ENCODE peak calls at places on chromosomes 7 and 10, in five cellular contexts. L is esophagus squamous epithelium, U is H1, A is uterus, O is IMR-90. S is an unnamed sample. For H3K4me1, the result is how much of the 10 kb centered on the place peaks cover.

GRCh38 chr7:15686209-15686956 is at the start of gene MEOX2:
- DNase-seq in A (peak), U (peak), L (no peak), O (peak), S (peak)

GRCh38 chr10:28788767-28789166 is 111.4 kb downstream of the BAMBI start:
- DNase-seq in O (no peak), U (no peak), L (no peak), A (no peak), S (no peak)

GRCh38 chr10:133608855-133609254 is 17.7 kb downstream of the FRG2B start:
- DNase-seq in O (no peak), U (no peak), A (no peak), L (no peak), S (no peak)

GRCh38 chr7:92641921-92642511 is 51.8 kb upstream of the FAM133B start:
- DNase-seq in O (peak), A (no peak), U (no peak), L (no peak), S (no peak)

GRCh38 chr7:151125459-151125834 is 39.2 kb downstream of the AGAP3 start:
- DNase-seq in A (no peak), U (no peak), L (no peak), O (no peak), S (peak)

GRCh38 chr7:103795787-103796186 is 193.7 kb downstream of the RELN start:
- DNase-seq in O (no peak), A (no peak), L (no peak), U (no peak), S (no peak)

GRCh38 chr7:144842377-144842851 is 6.6 kb upstream of the TPK1 start:
- DNase-seq in O (no peak), L (peak), A (peak), U (no peak), S (peak)

GRCh38 chr10:113035724-113036312 is 85.8 kb downstream of the TCF7L2 start:
- DNase-seq in L (no peak), U (no peak), O (no peak), A (no peak), S (no peak)

GRCh38 chr10:129859536-129859935 is 104.5 kb downstream of the EBF3 start:
- DNase-seq in O (no peak), A (no peak), L (no peak), U (no peak), S (no peak)

GRCh38 chr10:131240691-131241090 is 70.8 kb downstream of the TCERG1L start:
- DNase-seq in L (no peak), A (no peak), U (no peak), O (no peak), S (no peak)

GRCh38 chr10:67788028-67788886 is 49.7 kb downstream of the DNAJC12 start:
- DNase-seq in A (no peak), U (peak), O (no peak), L (no peak), S (peak)

GRCh38 chr10:101566333-101567164 is 21.5 kb downstream of the POLL start:
- DNase-seq in L (no peak), O (peak), U (peak), A (no peak), S (no peak)

GRCh38 chr7:35630024-35630423 is 64.9 kb downstream of the HERPUD2 start:
- DNase-seq in O (no peak), U (no peak), A (no peak), L (no peak), S (no peak)

GRCh38 chr7:138459300-138460175 is 521 bp upstream of the TRIM24 start:
- DNase-seq in A (peak), O (no peak), L (peak), U (peak), S (peak)

GRCh38 chr10:58577394-58577793 is 64.7 kb downstream of the BICC1 start:
- DNase-seq in U (no peak), L (no peak), O (peak), A (no peak), S (no peak)

GRCh38 chr7:37690206-37690605 is 6.6 kb downstream of the GPR141 start:
- DNase-seq in O (no peak), U (no peak), L (no peak), A (no peak), S (no peak)

GRCh38 chr10:78996449-78997129 is 72.2 kb upstream of the ZMIZ1 start:
- DNase-seq in U (no peak), O (no peak), A (no peak), L (no peak), S (no peak)

GRCh38 chr10:78995977-78996355 is 72.8 kb upstream of the ZMIZ1 start:
- DNase-seq in O (no peak), A (no peak), U (no peak), L (no peak), S (no peak)

GRCh38 chr10:79001082-79001885 is 67.5 kb upstream of the ZMIZ1 start:
- DNase-seq in O (peak), L (no peak), A (no peak), U (no peak), S (no peak)

GRCh38 chr10:78993523-78993922 is 75.2 kb upstream of the ZMIZ1 start:
- DNase-seq in L (no peak), U (no peak), O (no peak), A (no peak), S (peak)

DNA sequence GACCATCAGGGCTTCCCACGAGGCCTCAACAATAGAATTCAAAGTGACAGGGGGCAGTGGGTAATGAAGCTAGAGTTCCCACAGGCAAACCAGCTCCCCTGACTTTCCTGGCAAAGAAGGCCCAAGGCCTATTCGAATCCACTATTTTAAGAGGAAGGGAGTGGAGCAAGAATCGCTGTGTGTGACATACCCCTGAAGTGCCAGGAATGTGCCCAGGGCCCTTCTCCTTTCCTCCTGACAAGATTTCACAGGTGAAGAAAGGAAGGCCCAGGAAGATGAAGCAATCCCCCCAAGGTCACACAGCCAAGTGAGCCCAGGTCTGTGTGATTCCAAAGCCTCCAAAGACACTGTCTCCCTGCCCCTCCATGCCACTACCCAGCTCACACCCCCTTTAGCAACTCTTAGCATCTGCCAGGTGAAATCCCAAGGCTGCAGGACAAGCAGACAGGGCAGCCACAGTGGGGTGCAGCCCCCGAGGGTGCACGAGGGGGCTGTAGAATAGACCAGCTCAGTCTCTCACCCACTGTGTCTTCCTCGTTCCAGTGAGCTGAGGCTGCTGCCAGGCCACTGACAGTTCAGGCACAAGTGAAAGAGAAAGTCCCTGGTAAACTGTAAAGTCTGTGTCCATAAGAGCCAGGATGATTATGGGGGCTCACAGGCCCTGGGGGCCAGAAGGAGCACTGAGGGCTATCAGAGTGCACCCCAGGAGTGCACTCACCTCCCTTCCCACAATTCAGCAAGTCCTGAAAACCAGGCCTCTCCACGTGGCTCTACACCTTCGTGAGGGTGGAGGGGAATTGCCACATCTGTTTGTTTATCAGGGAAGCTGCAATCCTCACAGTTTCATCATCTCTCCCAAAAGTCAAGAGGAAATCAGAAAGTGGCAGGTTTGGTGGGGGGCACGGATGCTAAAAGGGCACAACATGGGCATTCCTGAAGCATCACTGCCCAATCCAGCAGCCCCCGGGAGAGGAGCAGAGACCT is 70.8 kb upstream of the ZMIZ1 start:
- DNase-seq in A (no peak), U (no peak), L (no peak), O (no peak), S (no peak)
- H3K4me1 ChIP-seq in A (under half), U (under half), L (under half), O (under half), S (under half)

GRCh38 chr7:50092579-50093411 is at the start of gene ZPBP:
- DNase-seq in L (no peak), O (peak), A (no peak), U (peak), S (peak)
- H3K27ac ChIP-seq in L (no peak), O (no peak), A (no peak), U (no peak), S (no peak)

DNA sequence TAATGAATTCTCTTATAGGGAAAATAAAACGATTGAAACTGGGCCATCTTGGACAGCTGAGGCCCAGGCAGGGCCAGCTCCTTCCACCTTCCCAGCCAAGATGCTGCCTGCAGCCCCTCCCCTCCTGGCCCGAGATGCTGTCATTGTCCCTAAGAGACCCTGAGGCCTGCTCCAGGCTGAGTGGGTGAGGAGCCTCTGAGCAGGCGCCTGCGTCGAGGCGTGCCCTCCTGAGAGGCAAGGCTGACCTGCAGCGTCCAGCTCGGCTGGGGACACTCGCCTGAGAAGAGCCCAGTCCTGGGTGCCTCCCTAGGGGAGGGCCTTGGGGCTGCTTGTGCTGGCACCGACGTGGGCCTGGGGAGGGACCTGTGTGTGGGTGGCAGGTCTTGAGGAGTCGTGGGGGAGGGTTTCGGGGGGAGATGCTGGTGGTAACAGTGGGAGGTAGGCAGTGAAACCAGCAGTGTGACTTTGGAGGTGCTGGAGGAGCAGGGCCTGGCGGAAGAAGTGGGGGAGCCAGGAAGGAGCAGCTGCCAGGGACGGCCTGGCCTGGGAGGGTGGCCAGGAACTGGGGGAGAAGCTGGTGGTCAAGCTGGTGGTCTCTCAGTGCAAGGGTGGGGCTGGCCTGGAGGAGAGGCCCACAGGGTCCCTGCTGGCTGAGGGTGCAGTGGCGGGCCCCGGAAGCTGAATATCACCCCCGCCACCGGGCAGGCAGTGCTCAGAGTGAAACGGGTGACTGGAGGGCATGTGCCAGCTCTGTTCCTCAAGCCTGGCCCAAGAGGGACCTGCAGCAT is 7.9 kb downstream of the GPR146 start:
- DNase-seq in A (no peak), L (no peak), U (no peak), O (no peak), S (peak)
- H3K4me1 ChIP-seq in A (under half), L (under half), U (under half), O (under half), S (under half)

GRCh38 chr10:50404021-50404823 is 152.9 kb upstream of the ASAH2 start:
- DNase-seq in U (no peak), L (no peak), A (no peak), O (no peak), S (no peak)

GRCh38 chr10:50409965-50410811 is 158.9 kb upstream of the ASAH2 start:
- DNase-seq in A (no peak), O (peak), L (no peak), U (no peak), S (no peak)

GRCh38 chr10:50405733-50406132 is 154.4 kb upstream of the ASAH2 start:
- DNase-seq in U (no peak), L (no peak), A (no peak), O (no peak), S (no peak)

GRCh38 chr10:50406457-50407076 is 155.3 kb upstream of the ASAH2 start:
- DNase-seq in O (no peak), U (no peak), L (no peak), A (no peak), S (no peak)

DNA sequence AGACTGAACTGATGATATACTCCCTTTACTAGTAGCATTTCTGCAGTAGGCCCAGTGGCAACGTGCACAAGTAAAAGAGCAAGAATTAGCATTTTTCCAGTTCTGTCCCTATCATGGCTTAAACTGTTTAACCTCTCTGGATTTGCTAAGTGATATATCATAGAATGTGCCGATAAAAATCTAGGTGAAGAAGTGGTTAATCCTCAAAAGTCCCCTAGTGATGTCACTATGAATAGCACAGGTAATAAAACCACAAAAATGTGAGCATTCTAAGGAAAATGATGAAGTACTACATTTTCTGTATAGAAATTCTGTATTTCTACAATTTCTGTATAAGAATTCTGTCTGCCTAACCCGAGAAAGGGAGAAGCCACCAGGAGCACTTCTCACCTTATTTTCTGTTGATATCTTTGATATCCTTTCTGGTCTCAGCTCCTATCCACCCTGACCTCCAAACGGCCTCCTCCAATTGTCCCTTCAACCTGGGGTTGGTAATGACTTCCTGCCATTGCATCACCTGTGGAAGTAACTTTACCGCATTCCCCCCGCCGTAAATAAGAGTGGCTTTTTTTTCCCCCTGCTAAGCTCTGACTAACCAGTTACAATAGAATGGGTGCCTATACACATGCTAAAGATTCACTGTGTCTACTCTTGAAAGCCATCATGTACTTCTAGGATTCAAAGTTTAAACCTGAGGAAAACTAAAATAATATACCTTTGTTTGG is 155.9 kb upstream of the ASAH2 start:
- DNase-seq in A (no peak), L (no peak), O (no peak), U (no peak), S (no peak)
- H3K27ac ChIP-seq in A (no peak), L (no peak), O (no peak), U (peak), S (no peak)

GRCh38 chr7:107913846-107914245 is 22.9 kb downstream of the DLD start:
- DNase-seq in A (no peak), U (no peak), O (peak), L (no peak), S (no peak)

GRCh38 chr7:107918948-107919347 is 28.0 kb downstream of the DLD start:
- DNase-seq in A (no peak), U (no peak), O (no peak), L (no peak), S (no peak)

GRCh38 chr7:107920048-107920772 is 29.2 kb downstream of the DLD start:
- DNase-seq in U (no peak), L (no peak), A (no peak), O (peak), S (no peak)

GRCh38 chr7:107914834-107915233 is 23.9 kb downstream of the DLD start:
- DNase-seq in U (no peak), L (no peak), O (no peak), A (no peak), S (no peak)

DNA sequence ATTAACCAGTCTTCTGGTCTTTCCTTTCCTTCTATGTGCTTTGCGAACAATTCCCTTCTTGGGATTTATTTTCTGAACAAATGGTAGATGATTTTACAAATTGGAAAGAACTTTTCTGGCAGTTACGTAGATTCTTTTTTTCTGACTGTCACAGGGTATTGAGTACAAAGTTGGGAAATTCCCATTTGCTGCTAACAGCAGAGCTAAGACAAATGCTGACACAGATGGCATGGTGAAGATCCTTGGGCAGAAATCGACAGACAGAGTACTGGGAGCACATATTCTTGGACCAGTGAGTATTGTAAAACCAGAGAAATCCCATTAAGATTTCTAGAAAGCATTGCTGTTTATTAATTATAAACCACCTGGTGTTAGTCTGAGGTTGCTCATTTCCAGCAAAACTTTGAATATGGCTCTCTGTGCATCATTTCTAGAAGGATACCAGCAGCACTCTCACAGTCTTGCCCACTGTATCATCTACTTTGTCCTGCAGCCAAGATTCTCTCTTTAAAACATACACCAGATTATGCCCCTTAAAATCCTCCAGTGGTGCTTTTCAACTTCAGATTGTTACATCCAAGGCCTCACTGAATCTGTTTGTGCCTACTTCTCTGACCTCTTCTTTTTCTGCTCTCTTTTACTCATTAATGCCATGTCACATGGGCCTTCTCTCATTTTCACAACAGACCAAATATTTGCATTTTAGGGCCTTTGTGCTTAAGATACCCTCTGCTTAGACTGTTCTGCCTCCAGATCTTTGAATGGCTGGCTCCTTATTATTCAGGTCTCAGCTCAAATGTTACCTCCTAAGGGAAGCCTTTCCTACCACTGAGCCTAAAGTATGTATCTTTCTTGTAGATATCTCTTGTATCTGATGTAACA is 27.0 kb downstream of the DLD start:
- DNase-seq in A (no peak), O (no peak), L (no peak), U (no peak), S (no peak)
- H3K4me1 ChIP-seq in A (under half), O (under half), L (under half), U (under half), S (under half)

DNA sequence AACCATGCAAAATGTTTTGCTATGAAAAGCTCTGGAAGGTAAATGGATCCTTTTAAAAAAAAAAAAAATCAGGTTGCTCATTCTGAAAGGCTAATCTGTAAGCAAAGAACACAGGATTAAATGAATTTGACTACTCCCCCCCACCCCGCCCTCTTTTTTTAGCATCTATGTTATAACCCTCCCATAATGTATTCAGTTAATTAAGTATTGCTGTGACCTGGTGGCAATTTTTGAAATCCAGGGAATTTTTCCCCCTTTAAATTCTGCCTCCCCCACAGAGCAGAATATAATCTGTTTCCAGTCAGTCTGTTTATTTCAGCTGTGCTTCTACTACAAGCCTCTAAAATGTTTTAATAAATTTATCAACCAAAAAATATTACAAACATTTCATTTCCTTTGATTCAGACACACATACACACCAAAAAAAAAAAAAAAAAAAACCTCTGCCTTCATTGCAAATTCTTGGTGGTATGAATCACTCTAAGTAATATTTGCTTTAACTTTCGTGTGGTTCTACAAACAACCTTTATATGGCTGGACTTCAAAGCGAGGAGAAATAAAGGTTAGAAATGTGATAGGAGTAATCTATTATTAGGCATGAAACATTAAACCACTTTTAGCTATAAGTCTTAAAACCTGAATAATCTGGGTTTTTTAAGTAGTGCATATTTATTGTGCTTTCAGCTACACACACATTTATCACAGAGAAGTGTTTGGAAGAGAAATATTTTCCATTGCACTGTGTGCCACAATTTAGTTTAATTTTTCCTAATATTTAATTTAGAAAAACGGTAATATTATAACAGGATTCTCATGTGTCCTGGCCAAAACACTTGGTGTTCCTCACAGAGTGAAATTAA is 64.4 kb upstream of the ARID5B start:
- DNase-seq in L (no peak), U (no peak), A (no peak), O (peak), S (no peak)
- H3K27ac ChIP-seq in L (peak), U (no peak), A (peak), O (peak), S (no peak)

DNA sequence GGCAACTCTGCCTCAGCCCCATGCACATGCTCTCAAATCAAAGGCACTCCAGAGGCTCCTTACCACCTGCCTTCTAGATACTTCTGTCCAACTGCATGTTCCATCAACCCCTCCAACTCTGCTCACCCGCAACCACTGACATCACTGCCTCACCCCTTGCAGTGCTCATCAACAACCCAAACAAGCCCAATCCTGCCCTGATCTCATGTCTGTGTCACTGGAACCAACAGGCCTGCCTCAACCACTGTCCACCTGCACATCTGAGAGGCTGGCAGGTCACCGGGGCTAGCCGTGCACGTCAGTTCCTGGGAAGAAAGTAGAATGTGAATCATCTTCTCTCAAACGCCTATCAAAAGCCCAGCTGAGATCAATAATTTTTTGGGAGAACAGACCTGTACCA is 33.3 kb downstream of the CTBP2 start:
- DNase-seq in A (no peak), O (no peak), U (no peak), L (no peak), S (no peak)
- H3K4me1 ChIP-seq in A (under half), O (under half), U (under half), L (under half), S (under half)